ENCODE peak calls at places on chromosomes 12 and 14, in ten cellular contexts. S, R, M, I, U, J, L, P, G and K are unnamed samples.

GRCh38 chr12:95608252-95609033 is 57.2 kb upstream of the USP44 start:
- DNase-seq in S (no peak), R (peak), M (no peak), I (no peak), U (no peak), J (no peak), L (peak), P (no peak), G (no peak), K (peak)

GRCh38 chr14:90567191-90567590 is 170.4 kb downstream of the CALM1 start:
- DNase-seq in S (no peak), R (no peak), M (peak), I (no peak), U (no peak), J (no peak), L (no peak), P (no peak), G (no peak), K (no peak)

GRCh38 chr12:129772463-129773169 is 131.2 kb downstream of the TMEM132D start:
- DNase-seq in S (no peak), R (peak), M (no peak), I (no peak), U (no peak), J (no peak), L (no peak), P (no peak), G (no peak), K (peak)

GRCh38 chr12:68162374-68162773 is 2.8 kb upstream of the IFNG start:
- DNase-seq in S (no peak), R (peak), M (no peak), I (no peak), U (no peak), J (no peak), L (no peak), P (no peak), G (no peak), K (peak)

GRCh38 chr14:94021001-94021400 is 5.1 kb upstream of the OTUB2 start:
- DNase-seq in S (no peak), R (peak), M (no peak), I (no peak), U (no peak), J (no peak), L (no peak), P (no peak), G (no peak), K (no peak)

GRCh38 chr12:92556141-92556540 is 146.6 kb upstream of the PLEKHG7 start:
- DNase-seq in S (no peak), R (no peak), M (no peak), I (no peak), U (no peak), J (no peak), L (no peak), P (no peak), G (no peak), K (no peak)

GRCh38 chr12:14810953-14811483 is 3.0 kb downstream of the SMCO3 start:
- DNase-seq in S (no peak), R (peak), M (no peak), I (no peak), U (no peak), J (no peak), L (no peak), P (peak), G (no peak), K (peak)

GRCh38 chr14:101073598-101073965 is 170.1 kb upstream of the RTL1 start:
- DNase-seq in S (no peak), R (no peak), M (no peak), I (no peak), U (no peak), J (no peak), L (peak), P (no peak), G (no peak), K (no peak)

GRCh38 chr14:33510991-33511390 is 439.9 kb downstream of the EGLN3 start:
- DNase-seq in S (no peak), R (no peak), M (no peak), I (no peak), U (no peak), J (no peak), L (no peak), P (no peak), G (no peak), K (no peak)

GRCh38 chr14:28584951-28585350 is 181.6 kb upstream of the FOXG1 start:
- DNase-seq in S (no peak), R (no peak), M (no peak), I (no peak), U (no peak), J (no peak), L (no peak), P (no peak), G (no peak), K (no peak)

GRCh38 chr12:94596596-94596995 is 53.8 kb downstream of the TMCC3 start:
- DNase-seq in S (no peak), R (peak), M (no peak), I (no peak), U (no peak), J (no peak), L (no peak), P (no peak), G (no peak), K (no peak)

GRCh38 chr14:42535397-42535796 is 928.7 kb downstream of the LRFN5 start:
- DNase-seq in S (no peak), R (no peak), M (no peak), I (no peak), U (no peak), J (no peak), L (no peak), P (no peak), G (no peak), K (no peak)

GRCh38 chr12:55188974-55189556 is 31.8 kb upstream of the OR10A7 start:
- DNase-seq in S (peak), R (peak), M (no peak), I (peak), U (peak), J (no peak), L (peak), P (peak), G (no peak), K (peak)

GRCh38 chr12:93319523-93320045 is 58.1 kb upstream of the NUDT4 start:
- DNase-seq in S (no peak), R (no peak), M (no peak), I (no peak), U (no peak), J (no peak), L (no peak), P (no peak), G (no peak), K (peak)

GRCh38 chr12:93025145-93026103 is 96.3 kb upstream of the EEA1 start:
- DNase-seq in S (no peak), R (peak), M (no peak), I (peak), U (no peak), J (no peak), L (no peak), P (peak), G (no peak), K (peak)